ENCODE peak calls at places on chromosomes 7 and 10, in seven cellular contexts. D, O, G, E, B, U and K are unnamed samples.

GRCh38 chr7:1532456-1533254 is 2.2 kb downstream of the MAFK start:
- DNase-seq in D (peak; percentile 97), O (peak; percentile 91), G (peak; percentile 92), E (peak; percentile 89), B (peak; percentile 61), U (peak; percentile 100), K (peak; percentile 96)

GRCh38 chr10:128180843-128181242 is 54.6 kb upstream of the MKI67 start:
- DNase-seq in D (no peak), O (no peak), G (no peak), E (no peak), B (peak; percentile 5), U (no peak), K (no peak)

GRCh38 chr10:131271966-131272365 is 39.6 kb downstream of the TCERG1L start:
- DNase-seq in D (no peak), O (no peak), G (no peak), E (no peak), B (no peak), U (no peak), K (no peak)

GRCh38 chr10:132465889-132466519 is 69.0 kb downstream of the PWWP2B start:
- DNase-seq in D (no peak), O (no peak), G (no peak), E (no peak), B (no peak), U (no peak), K (no peak)

GRCh38 chr7:105989686-105990085 is 26.6 kb downstream of the CDHR3 start:
- DNase-seq in D (no peak), O (no peak), G (no peak), E (no peak), B (no peak), U (no peak), K (no peak)

GRCh38 chr7:139798892-139799291 is 21.1 kb upstream of the HIPK2 start:
- DNase-seq in D (no peak), O (no peak), G (no peak), E (no peak), B (no peak), U (no peak), K (no peak)

GRCh38 chr10:102401735-102402511 is 6.4 kb downstream of the NFKB2 start:
- DNase-seq in D (peak; percentile 71), O (no peak), G (peak; percentile 65), E (peak; percentile 94), B (no peak), U (peak; percentile 91), K (peak; percentile 92)

GRCh38 chr7:17239683-17240521 is 58.5 kb upstream of the AHR start:
- DNase-seq in D (peak; percentile 27), O (no peak), G (no peak), E (peak; percentile 27), B (no peak), U (peak; percentile 25), K (peak; percentile 45)

GRCh38 chr7:23072043-23072442 is 33.5 kb upstream of the KLHL7 start:
- DNase-seq in D (peak; percentile 59), O (no peak), G (no peak), E (no peak), B (no peak), U (no peak), K (no peak)

GRCh38 chr10:21929070-21929469 is 74.5 kb downstream of the DNAJC1 start:
- DNase-seq in D (no peak), O (no peak), G (no peak), E (peak; percentile 20), B (no peak), U (no peak), K (peak; percentile 68)

GRCh38 chr7:69246758-69247157 is 351.5 kb upstream of the AUTS2 start:
- DNase-seq in D (peak; percentile 4), O (peak; percentile 4), G (no peak), E (no peak), B (no peak), U (no peak), K (no peak)

GRCh38 chr10:121165276-121165675 is 314.1 kb downstream of the WDR11 start:
- DNase-seq in D (no peak), O (no peak), G (no peak), E (no peak), B (no peak), U (no peak), K (peak; percentile 76)

GRCh38 chr7:140722254-140722653 is 25.7 kb downstream of the NDUFB2 start:
- DNase-seq in D (no peak), O (no peak), G (no peak), E (no peak), B (no peak), U (no peak), K (no peak)